ENCODE peak calls at places on chromosomes 7 and 10, in five cellular contexts. M is H7; W is A673; T is activated CD4-positive, CD25-positive, alpha-beta regulatory T cell treated with anti-CD3 and anti-CD28 coated beads, Interleukin-2, amount 50 U/mL, for 16 hours; Z is vagina. Q is an unnamed sample.

GRCh38 chr7:45469103-45469502 is 105.1 kb upstream of the ADCY1 start:
- DNase-seq in M (no peak), W (peak; percentile 12), T (no peak), Z (no peak), Q (peak; percentile 26)

GRCh38 chr10:28810062-28810870 is 132.9 kb downstream of the BAMBI start:
- DNase-seq in M (peak; percentile 47), W (no peak), T (no peak), Z (no peak), Q (no peak)

GRCh38 chr7:151637781-151638261 is 118.1 kb upstream of the RHEB start:
- DNase-seq in M (no peak), W (no peak), T (no peak), Z (no peak), Q (no peak)

GRCh38 chr10:90960355-90960814 is 39.5 kb upstream of the ANKRD1 start:
- DNase-seq in M (no peak), W (peak; percentile 33), T (no peak), Z (no peak), Q (peak; percentile 43)

GRCh38 chr7:32045228-32045627 is 25.0 kb downstream of the PDE1C start:
- DNase-seq in M (no peak), W (no peak), T (no peak), Z (no peak), Q (no peak)

GRCh38 chr7:1281068-1281467 is 48.4 kb downstream of the UNCX start:
- DNase-seq in M (no peak), W (no peak), T (no peak), Z (no peak), Q (no peak)

GRCh38 chr7:41222704-41223103 is 480.2 kb downstream of the INHBA start:
- DNase-seq in M (no peak), W (no peak), T (no peak), Z (no peak), Q (no peak)

GRCh38 chr7:2873686-2874551 is 29.8 kb upstream of the GNA12 start:
- DNase-seq in M (peak; percentile 85), W (peak; percentile 73), T (no peak), Z (no peak), Q (peak; percentile 72)

GRCh38 chr7:135386181-135386580 is 123.7 kb downstream of the CNOT4 start:
- DNase-seq in M (no peak), W (no peak), T (no peak), Z (no peak), Q (no peak)

GRCh38 chr7:15862016-15862780 is 175.7 kb upstream of the MEOX2 start:
- DNase-seq in M (no peak), W (no peak), T (no peak), Z (no peak), Q (no peak)

GRCh38 chr7:117446220-117446815 is 19.0 kb upstream of the ASZ1 start:
- DNase-seq in M (no peak), W (no peak), T (no peak), Z (no peak), Q (no peak)